ENCODE peak calls at places on chromosomes 7 and 10, in eight cellular contexts. H, Y, P, F, E, C, Z and J are unnamed samples.

GRCh38 chr10:8325015-8325414 is 270.5 kb downstream of the GATA3 start:
- DNase-seq in H (no peak), Y (no peak), P (no peak), F (no peak), E (no peak), C (no peak), Z (no peak), J (no peak)

GRCh38 chr10:94240901-94241300 is 121.8 kb downstream of the NOC3L start:
- DNase-seq in H (no peak), Y (no peak), P (no peak), F (peak; percentile 41), E (no peak), C (no peak), Z (no peak), J (no peak)

GRCh38 chr10:10500941-10501340 is 516.7 kb upstream of the CELF2 start:
- DNase-seq in H (no peak), Y (no peak), P (peak; percentile 73), F (no peak), E (no peak), C (no peak), Z (no peak), J (no peak)

GRCh38 chr7:25726180-25726579 is 425.8 kb upstream of the NFE2L3 start:
- DNase-seq in H (no peak), Y (no peak), P (no peak), F (no peak), E (no peak), C (no peak), Z (peak; percentile 28), J (no peak)

GRCh38 chr7:99834382-99834781 is 6.6 kb downstream of the CYP3A43 start:
- DNase-seq in H (no peak), Y (no peak), P (no peak), F (no peak), E (no peak), C (no peak), Z (no peak), J (no peak)

GRCh38 chr10:121648078-121648477 is 49.8 kb upstream of the FGFR2 start:
- DNase-seq in H (no peak), Y (no peak), P (no peak), F (no peak), E (no peak), C (no peak), Z (no peak), J (no peak)

GRCh38 chr7:142629588-142630260 is 119.5 kb upstream of the PRSS1 start:
- DNase-seq in H (no peak), Y (no peak), P (peak; percentile 63), F (no peak), E (no peak), C (no peak), Z (peak; percentile 30), J (no peak)

GRCh38 chr10:28532223-28532508 is 752 bp upstream of the WAC start:
- DNase-seq in H (no peak), Y (no peak), P (peak; percentile 65), F (peak; percentile 64), E (peak; percentile 65), C (no peak), Z (no peak), J (no peak)

GRCh38 chr10:77909755-77910375 is 16.7 kb downstream of the DLG5 start:
- DNase-seq in H (no peak), Y (no peak), P (peak; percentile 80), F (no peak), E (peak; percentile 82), C (no peak), Z (no peak), J (no peak)

GRCh38 chr10:51162002-51162401 is 87.7 kb downstream of the PRKG1 start:
- DNase-seq in H (no peak), Y (peak; percentile 44), P (no peak), F (no peak), E (no peak), C (no peak), Z (no peak), J (no peak)

GRCh38 chr7:32390210-32390609 is 100.0 kb downstream of the LSM5 start:
- DNase-seq in H (no peak), Y (no peak), P (no peak), F (no peak), E (no peak), C (no peak), Z (no peak), J (no peak)

GRCh38 chr7:55280031-55280454 is 85.1 kb upstream of the LANCL2 start:
- DNase-seq in H (peak; percentile 50), Y (no peak), P (peak; percentile 84), F (peak; percentile 82), E (no peak), C (peak; percentile 44), Z (peak; percentile 87), J (peak; percentile 67)

DNA sequence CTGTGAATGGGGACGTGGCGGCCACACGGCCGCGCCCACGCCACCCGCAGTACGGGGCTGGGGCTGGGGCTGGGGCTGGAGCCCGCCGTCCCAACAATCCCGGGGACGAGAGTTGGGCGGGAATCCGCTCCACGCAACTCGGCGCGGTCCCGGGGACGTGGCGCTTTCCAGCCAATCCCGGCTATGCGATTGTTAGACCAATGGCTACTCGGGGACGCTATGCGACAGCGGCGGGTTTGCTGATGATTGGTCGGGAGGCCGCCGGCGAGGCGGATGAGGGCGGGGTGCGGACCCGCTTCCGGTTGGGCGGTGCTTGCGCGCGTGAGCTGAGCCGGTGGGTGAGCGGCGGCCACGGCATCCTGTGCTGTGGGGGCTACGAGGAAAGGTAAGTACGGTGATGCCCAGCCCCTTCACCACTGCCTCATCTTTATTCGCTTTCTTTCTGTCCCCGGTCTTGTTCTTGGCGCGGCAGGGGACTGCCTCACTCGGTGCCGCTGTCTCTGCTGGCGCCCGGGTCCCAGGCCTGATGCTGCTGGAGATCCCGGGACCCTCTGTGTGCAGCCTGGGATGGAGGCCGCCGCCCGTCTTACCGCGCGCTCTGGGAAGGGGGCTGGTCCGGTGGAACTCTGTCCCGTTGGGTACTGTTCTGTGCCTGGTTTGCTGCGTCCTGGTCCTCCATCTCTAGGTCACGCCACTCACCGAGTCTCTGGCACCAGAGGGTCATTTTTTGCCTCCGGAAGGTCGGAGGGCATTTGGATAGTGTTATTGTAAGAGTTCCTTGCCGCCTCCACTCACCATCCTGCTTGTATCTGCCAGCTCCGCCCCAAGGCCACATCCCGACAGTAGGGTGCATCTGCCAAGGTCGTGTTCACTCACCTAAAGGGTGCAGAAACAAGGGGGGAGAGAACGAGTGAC is at the start of gene CALU:
- DNase-seq in H (peak; percentile 89), Y (peak; percentile 96), P (peak; percentile 99), F (peak; percentile 98), E (peak; percentile 99), C (peak; percentile 92), Z (peak; percentile 98), J (peak; percentile 92)
- TF ChIP-seq CTCF in H (no peak), Y (no peak), P (no peak), F (no peak), E (no peak), C (no peak), Z (no peak), J (no peak)

GRCh38 chr7:40682696-40683095 is 547.9 kb downstream of the SUGCT start:
- DNase-seq in H (no peak), Y (no peak), P (no peak), F (no peak), E (no peak), C (no peak), Z (no peak), J (no peak)

GRCh38 chr7:40675741-40676140 is 540.9 kb downstream of the SUGCT start:
- DNase-seq in H (no peak), Y (no peak), P (no peak), F (no peak), E (no peak), C (peak; percentile 71), Z (no peak), J (no peak)

GRCh38 chr7:40676220-40676619 is 541.4 kb downstream of the SUGCT start:
- DNase-seq in H (no peak), Y (no peak), P (no peak), F (no peak), E (no peak), C (no peak), Z (no peak), J (no peak)

GRCh38 chr7:40680657-40681056 is 545.9 kb downstream of the SUGCT start:
- DNase-seq in H (no peak), Y (no peak), P (peak; percentile 24), F (peak; percentile 24), E (no peak), C (peak; percentile 19), Z (no peak), J (no peak)
- TF ChIP-seq CTCF in H (peak; percentile 44), Y (peak; percentile 48), P (peak; percentile 25), F (peak; percentile 70), E (no peak), C (peak; percentile 66), Z (peak; percentile 52), J (no peak)

DNA sequence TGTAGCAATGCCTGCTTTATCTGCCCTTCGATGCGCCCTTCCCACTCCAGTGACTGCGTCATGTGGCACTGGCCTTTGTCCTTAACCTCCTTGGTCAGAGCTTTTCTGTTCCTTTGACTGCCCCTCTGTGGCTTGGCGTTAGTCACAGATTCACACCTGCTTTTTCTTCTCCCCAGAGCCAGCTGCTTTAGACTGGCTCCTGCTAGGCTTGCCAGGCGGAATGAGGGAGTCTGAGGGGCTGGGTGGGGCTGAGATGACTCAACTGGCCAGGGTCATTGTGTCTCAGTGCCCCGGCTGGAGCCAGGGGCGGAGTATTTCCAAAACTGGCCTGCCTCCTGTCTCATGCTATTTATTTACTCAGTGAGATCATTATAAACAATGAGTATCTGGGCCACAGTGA is 194.1 kb downstream of the EMX2 start:
- DNase-seq in H (no peak), Y (no peak), P (peak; percentile 14), F (no peak), E (no peak), C (no peak), Z (no peak), J (no peak)
- TF ChIP-seq CTCF in H (no peak), Y (no peak), P (no peak), F (no peak), E (no peak), C (no peak), Z (no peak), J (no peak)

GRCh38 chr10:116706281-116706680 is 36.1 kb downstream of the HSPA12A start:
- DNase-seq in H (no peak), Y (no peak), P (no peak), F (no peak), E (no peak), C (no peak), Z (no peak), J (no peak)

GRCh38 chr10:116708877-116709276 is 33.5 kb downstream of the HSPA12A start:
- DNase-seq in H (no peak), Y (no peak), P (no peak), F (no peak), E (no peak), C (no peak), Z (no peak), J (no peak)

GRCh38 chr10:116710021-116710420 is 32.3 kb downstream of the HSPA12A start:
- DNase-seq in H (no peak), Y (no peak), P (no peak), F (no peak), E (no peak), C (no peak), Z (no peak), J (no peak)

GRCh38 chr10:116707981-116708380 is 34.4 kb downstream of the HSPA12A start:
- DNase-seq in H (no peak), Y (no peak), P (no peak), F (no peak), E (no peak), C (no peak), Z (no peak), J (no peak)

DNA sequence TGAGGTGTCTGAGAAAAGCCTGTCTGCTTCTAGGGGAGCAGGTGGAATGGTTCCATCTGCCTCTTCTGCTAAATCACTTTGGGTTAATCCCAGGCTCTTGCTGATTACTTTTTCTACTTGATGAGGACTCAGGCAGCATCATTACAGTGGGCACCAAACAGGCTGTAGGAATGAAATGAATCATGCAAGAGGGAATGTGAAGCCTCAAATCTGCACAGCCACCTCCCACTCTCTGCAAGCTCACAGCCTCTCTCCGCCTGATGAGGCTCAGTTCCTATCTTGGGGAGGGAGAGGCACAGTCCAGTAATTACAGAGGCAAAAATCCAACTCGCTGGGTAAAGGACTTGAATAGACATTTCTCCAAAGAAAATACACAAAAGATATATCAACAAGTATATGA is 34.0 kb downstream of the HSPA12A start:
- DNase-seq in H (no peak), Y (no peak), P (peak; percentile 58), F (no peak), E (no peak), C (peak; percentile 4), Z (no peak), J (no peak)
- TF ChIP-seq CTCF in H (no peak), Y (no peak), P (no peak), F (no peak), E (no peak), C (no peak), Z (no peak), J (no peak)